ENCODE peak calls at places on chromosomes 16 and 17, in four cellular contexts. M is left ventricle myocardium inferior, R is A549, G is endothelial cell of umbilical vein. K is an unnamed sample. For H3K4me1, the result is how much of the 10 kb centered on the place peaks cover.

GRCh38 chr16:87076950-87077749 is 240.0 kb downstream of the C16orf95 start:
- DNase-seq in G (peak), M (peak), R (peak), K (no peak)

GRCh38 chr17:62679866-62680377 is 52.5 kb downstream of the MRC2 start:
- DNase-seq in M (no peak), R (no peak), G (no peak), K (no peak)

GRCh38 chr16:84042879-84043485 is 387 bp upstream of the SLC38A8 start:
- DNase-seq in M (no peak), G (no peak), R (no peak), K (no peak)

GRCh38 chr16:56113223-56113622 is 78.1 kb upstream of the GNAO1 start:
- DNase-seq in M (peak), G (no peak), R (no peak), K (no peak)

GRCh38 chr17:83089322-83090156 is 10.1 kb downstream of the METRNL start:
- DNase-seq in R (no peak), M (no peak), G (no peak), K (no peak)

GRCh38 chr16:55072976-55073375 is 142.3 kb downstream of the IRX5 start:
- DNase-seq in R (no peak), M (no peak), G (no peak), K (no peak)

GRCh38 chr16:89363621-89364393 is 126.6 kb downstream of the ANKRD11 start:
- DNase-seq in G (peak), M (no peak), R (peak), K (no peak)

GRCh38 chr16:88456356-88457292 is 3.5 kb downstream of the ZFPM1 start:
- DNase-seq in G (no peak), R (no peak), M (no peak), K (no peak)

GRCh38 chr16:31202402-31203385 is at the start of gene PYCARD:
- DNase-seq in R (no peak), G (peak), M (peak), K (peak)

GRCh38 chr17:7220593-7221280 is 999 bp downstream of the ACADVL start:
- DNase-seq in M (no peak), G (peak), R (peak), K (peak)

GRCh38 chr17:1957037-1957436 is 68.1 kb downstream of the RTN4RL1 start:
- DNase-seq in M (no peak), R (no peak), G (no peak), K (no peak)

GRCh38 chr16:35574011-35574410 is 2114.6 kb downstream of the TP53TG3F start:
- DNase-seq in M (no peak), R (no peak), G (no peak), K (no peak)

GRCh38 chr17:40284085-40284713 is 3.5 kb upstream of the CDC6 start:
- DNase-seq in G (peak), M (no peak), R (peak), K (no peak)

GRCh38 chr16:60230666-60231065 is 1496.5 kb upstream of the GOT2 start:
- DNase-seq in M (no peak), G (no peak), R (no peak), K (no peak)

GRCh38 chr17:82843904-82844640 is 4.2 kb upstream of the ZNF750 start:
- DNase-seq in G (no peak), M (no peak), R (no peak), K (no peak)

GRCh38 chr16:11323551-11324336 is 21.5 kb upstream of the RMI2 start:
- DNase-seq in G (no peak), R (no peak), M (no peak), K (no peak)

GRCh38 chr17:74752822-74753401 is 4.5 kb downstream of the NHERF1 start:
- DNase-seq in R (no peak), G (no peak), M (no peak), K (no peak)

GRCh38 chr17:41442772-41443171 is 2.0 kb upstream of the KRT38 start:
- DNase-seq in M (no peak), G (no peak), R (no peak), K (no peak)

GRCh38 chr16:67164599-67165061 is at the start of gene HSF4:
- DNase-seq in R (no peak), M (peak), G (no peak), K (peak)

GRCh38 chr17:28527859-28528258 is 21.7 kb downstream of the FOXN1 start:
- DNase-seq in G (no peak), M (no peak), R (no peak), K (no peak)

GRCh38 chr16:5461141-5461540 is 363.5 kb upstream of the EEF2KMT start:
- DNase-seq in M (no peak), R (no peak), G (no peak), K (no peak)

GRCh38 chr17:13351046-13351445 is 250.7 kb downstream of the HS3ST3A1 start:
- DNase-seq in G (no peak), R (no peak), M (no peak), K (no peak)

GRCh38 chr16:86382774-86383407 is 127.4 kb upstream of the FOXF1 start:
- DNase-seq in G (no peak), M (no peak), R (no peak), K (no peak)

GRCh38 chr16:13305019-13305755 is 403.8 kb downstream of the SHISA9 start:
- DNase-seq in M (no peak), G (no peak), R (no peak), K (no peak)

GRCh38 chr17:20267459-20267842 is 199.9 kb downstream of the LGALS9B start:
- DNase-seq in G (peak), M (no peak), R (no peak), K (no peak)

GRCh38 chr17:65249774-65250173 is 112.6 kb downstream of the RGS9 start:
- DNase-seq in R (no peak), M (no peak), G (no peak), K (no peak)

GRCh38 chr17:15886804-15887203 is 58.1 kb upstream of the ADORA2B start:
- DNase-seq in R (no peak), M (peak), G (no peak), K (no peak)

GRCh38 chr17:32621612-32622312 is 135.0 kb downstream of the CDK5R1 start:
- DNase-seq in G (peak), R (no peak), M (no peak), K (no peak)

GRCh38 chr16:27724491-27724878 is 174.5 kb downstream of the KATNIP start:
- DNase-seq in R (no peak), M (peak), G (no peak), K (no peak)

GRCh38 chr16:67431805-67432476 is 1.0 kb downstream of the HSD11B2 start:
- DNase-seq in G (no peak), R (no peak), M (no peak), K (no peak)

GRCh38 chr16:81623365-81624102 is 155.6 kb upstream of the PLCG2 start:
- DNase-seq in M (no peak), R (peak), G (peak), K (no peak)

GRCh38 chr17:20922128-20922670 is 120.6 kb downstream of the USP22 start:
- DNase-seq in M (peak), R (no peak), G (peak), K (peak)

GRCh38 chr16:79283578-79283977 is 317.0 kb downstream of the MAF start:
- DNase-seq in M (no peak), R (no peak), G (no peak), K (no peak)

DNA sequence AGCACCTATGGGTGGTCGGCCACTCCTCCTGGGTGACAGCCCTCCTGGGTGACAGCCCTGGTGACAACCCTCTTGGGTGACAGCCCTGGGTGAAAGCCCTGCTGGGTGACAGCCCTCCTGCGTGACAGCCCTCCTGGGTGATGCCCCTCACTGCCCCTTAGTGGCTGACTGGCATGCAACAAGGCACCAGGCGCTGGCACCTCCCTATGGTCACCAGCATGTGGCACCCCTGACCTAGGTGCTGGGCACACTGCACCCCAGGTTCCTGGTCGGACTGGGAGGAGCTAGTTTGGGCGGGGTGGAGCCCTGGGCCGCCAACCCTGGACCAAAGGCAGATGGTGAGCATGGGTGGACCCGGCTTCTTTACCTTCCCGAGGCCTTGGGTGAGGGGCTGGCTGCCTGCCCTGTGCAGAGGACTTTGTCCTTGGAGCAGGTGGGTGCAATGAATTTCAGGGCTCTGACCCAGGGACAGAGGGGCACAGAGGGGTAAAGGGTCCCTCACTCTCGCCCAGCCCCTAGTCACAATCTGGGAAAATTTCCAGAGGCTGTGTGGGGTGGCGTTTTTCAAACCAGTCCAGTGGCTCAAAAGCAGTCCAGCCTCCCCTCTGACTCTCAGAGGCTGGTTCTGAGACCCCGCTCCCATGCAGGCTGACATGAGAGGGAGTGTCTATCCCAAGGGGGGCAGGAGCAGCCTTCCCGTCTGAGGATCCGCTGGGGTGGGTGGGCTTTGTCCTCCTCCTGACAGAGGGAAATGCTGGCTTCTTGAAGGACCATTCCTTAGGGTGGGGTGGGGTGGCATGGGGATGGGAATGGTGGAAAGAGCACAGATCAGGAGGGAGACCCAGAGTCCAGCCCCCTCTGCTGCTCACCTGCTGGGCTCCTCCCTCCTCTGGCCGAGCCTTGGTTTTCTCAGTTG is 25.9 kb upstream of the TNFRSF13B start:
- DNase-seq in G (peak), M (no peak), R (peak), K (no peak)
- TF ChIP-seq CTCF in G (peak), M (no peak), R (peak), K (no peak)

DNA sequence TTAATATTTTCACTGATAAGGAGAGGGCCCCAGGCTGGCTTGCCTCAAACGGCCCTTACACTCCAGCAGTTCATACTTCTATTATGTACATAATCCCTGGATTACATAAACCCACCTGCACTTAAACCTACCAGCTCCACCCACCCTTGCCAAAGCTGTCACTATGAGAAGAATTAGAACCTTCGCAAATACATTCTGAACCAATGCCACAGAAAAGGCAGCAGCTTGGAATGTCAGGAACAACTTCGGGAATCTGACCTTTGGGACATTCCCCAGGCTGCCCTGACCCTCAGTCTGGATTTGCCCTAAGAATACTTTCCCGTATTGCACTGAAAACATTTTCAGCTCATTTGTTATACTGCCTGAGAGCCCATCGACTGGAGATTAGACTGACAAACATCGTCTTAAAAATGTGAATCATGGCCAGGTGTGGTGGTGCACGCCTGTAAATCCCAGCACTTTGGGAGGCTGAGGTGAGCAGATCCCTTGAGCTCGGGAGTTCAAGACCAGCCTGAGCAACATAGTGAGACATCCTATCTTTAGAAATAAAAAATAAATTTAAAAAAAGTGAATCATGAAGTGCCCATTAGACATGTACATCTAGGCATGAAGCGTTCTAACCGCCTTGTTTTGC is 21.0 kb upstream of the SEC14L1 start:
- DNase-seq in M (no peak), R (no peak), G (peak), K (no peak)
- H3K27ac ChIP-seq in M (peak), R (peak), G (peak), K (peak)

GRCh38 chr17:4947010-4947410 is 1.3 kb downstream of the PFN1 start:
- DNase-seq in M (no peak), G (no peak), R (no peak), K (no peak)
- H3K4me1 ChIP-seq in M (half or more), G (under half), R (half or more), K (under half)

DNA sequence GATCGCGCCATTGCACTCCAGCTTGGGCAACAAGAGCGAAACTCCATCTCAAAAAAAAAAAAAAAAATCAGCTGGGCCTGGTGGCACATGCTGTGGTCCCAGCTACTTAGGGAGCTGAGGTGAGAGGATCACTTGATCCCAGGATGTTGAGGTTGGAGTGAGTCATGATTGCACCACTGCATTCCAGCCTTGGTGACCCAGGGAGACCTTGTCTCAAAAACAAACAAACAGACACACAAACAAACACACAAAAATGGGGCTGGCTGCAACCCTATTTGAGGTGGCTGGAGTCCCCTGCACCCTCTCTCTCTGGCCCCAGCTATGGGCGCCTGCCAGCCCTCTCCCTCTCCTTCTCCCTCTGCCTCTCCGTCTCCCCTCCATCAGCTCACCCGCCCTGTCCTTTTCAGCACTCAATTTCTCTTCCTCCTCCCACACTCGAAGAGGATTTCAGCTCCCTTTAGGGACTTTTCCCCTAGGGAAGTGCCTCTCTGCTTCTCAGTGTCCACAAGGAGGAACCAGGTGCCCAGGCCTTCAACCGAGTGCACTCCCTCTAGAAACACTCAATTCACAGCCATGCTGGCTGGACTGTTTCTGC is 17.5 kb upstream of the TFAP4 start:
- DNase-seq in G (no peak), M (no peak), R (peak), K (no peak)
- TF ChIP-seq CTCF in G (peak), M (no peak), R (no peak), K (no peak)

DNA sequence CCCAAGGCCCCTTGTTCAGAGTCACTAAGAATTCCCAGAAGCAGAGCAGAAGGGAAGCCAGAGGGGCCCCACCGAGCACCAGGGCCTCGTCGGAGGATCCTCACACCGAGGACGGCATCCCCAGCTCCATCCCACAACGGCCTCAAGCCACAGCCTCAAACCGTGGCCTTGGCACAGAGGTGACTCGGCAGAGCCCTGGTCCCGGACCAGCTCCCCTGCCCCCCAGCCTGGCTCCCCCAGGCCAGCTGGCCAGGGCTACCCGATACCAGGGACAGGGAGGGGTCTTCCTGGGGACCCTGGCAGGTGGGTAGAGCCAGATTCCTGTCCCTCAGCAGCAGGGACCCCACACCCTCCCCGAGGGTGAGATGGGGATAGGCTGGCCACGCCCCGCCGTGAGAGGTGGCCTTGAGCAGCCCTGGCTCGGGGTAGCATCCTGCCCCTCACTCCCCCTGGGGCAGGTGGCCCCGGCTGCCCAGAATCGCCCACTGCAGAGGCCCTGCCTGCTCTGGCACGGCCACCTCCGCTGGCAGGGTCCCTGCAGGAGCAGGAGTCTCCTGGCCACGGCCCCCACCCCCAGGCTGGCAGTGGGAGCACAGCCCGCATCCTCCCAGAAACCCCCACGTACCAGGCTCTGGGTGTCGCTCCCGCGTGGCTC is 5.6 kb upstream of the PVALEF start:
- DNase-seq in M (no peak), R (no peak), G (no peak), K (no peak)
- H3K27ac ChIP-seq in M (peak), R (no peak), G (no peak), K (peak)

GRCh38 chr17:73290399-73291259 is 21.2 kb downstream of the CDC42EP4 start:
- DNase-seq in M (no peak), R (no peak), G (no peak), K (no peak)
- H3K4me1 ChIP-seq in M (half or more), R (half or more), G (under half), K (under half)

GRCh38 chr17:14428640-14429029 is 127.8 kb downstream of the HS3ST3B1 start:
- DNase-seq in G (no peak), M (no peak), R (no peak), K (no peak)
- TF ChIP-seq CTCF in G (no peak), M (no peak), R (no peak), K (no peak)

K was measured in psoas muscle.